ENCODE peak calls at places on chromosomes 13 and 19, in five cellular contexts. Q is suprapubic skin; T is PC-9; W is Caco-2; C is CD8-positive, alpha-beta memory T cell. F is an unnamed sample. For H3K4me1, the result is how much of the 10 kb centered on the place peaks cover.

GRCh38 chr13:60646600-60646999 is 249.6 kb downstream of the TDRD3 start:
- DNase-seq in Q (no peak), T (no peak), W (no peak), C (no peak), F (no peak)

GRCh38 chr13:90565985-90566713 is 781.3 kb upstream of the MIR17HG start:
- DNase-seq in Q (no peak), T (no peak), W (no peak), C (no peak), F (no peak)

GRCh38 chr13:38483623-38484022 is 134.0 kb downstream of the UFM1 start:
- DNase-seq in Q (no peak), T (no peak), W (no peak), C (no peak), F (no peak)

GRCh38 chr13:41813426-41813825 is 147.5 kb downstream of the VWA8 start:
- DNase-seq in Q (no peak), T (peak), W (no peak), C (no peak), F (no peak)

GRCh38 chr19:38557205-38557799 is 60.5 kb downstream of the MAP4K1 start:
- DNase-seq in Q (no peak), T (no peak), W (no peak), C (peak), F (no peak)

GRCh38 chr19:6086081-6086858 is 24.0 kb downstream of the RFX2 start:
- DNase-seq in Q (no peak), T (peak), W (no peak), C (no peak), F (no peak)

GRCh38 chr13:27161980-27162379 is 9.6 kb downstream of the USP12 start:
- DNase-seq in Q (no peak), T (no peak), W (no peak), C (no peak), F (no peak)

GRCh38 chr13:104809483-104809882 is 1726.0 kb downstream of the EFNB2 start:
- DNase-seq in Q (no peak), T (no peak), W (no peak), C (no peak), F (no peak)

GRCh38 chr19:35088514-35088913 is 27.1 kb upstream of the FXYD3 start:
- DNase-seq in Q (no peak), T (peak), W (no peak), C (no peak), F (peak)

GRCh38 chr19:411723-412355 is 2.9 kb upstream of the C2CD4C start:
- DNase-seq in Q (peak), T (no peak), W (no peak), C (no peak), F (no peak)

GRCh38 chr19:2047449-2048103 is 3.5 kb downstream of the MKNK2 start:
- DNase-seq in Q (peak), T (no peak), W (no peak), C (peak), F (peak)

GRCh38 chr13:111275382-111275781 is 45.1 kb upstream of the TEX29 start:
- DNase-seq in Q (no peak), T (no peak), W (no peak), C (no peak), F (no peak)

GRCh38 chr19:38975861-38976271 is 324 bp upstream of the FBXO17 start:
- DNase-seq in Q (no peak), T (no peak), W (peak), C (no peak), F (no peak)

GRCh38 chr19:17281391-17282304 is at the start of gene ANKLE1:
- DNase-seq in Q (no peak), T (no peak), W (peak), C (no peak), F (no peak)

GRCh38 chr13:72693832-72694231 is 33.6 kb downstream of the MZT1 start:
- DNase-seq in Q (no peak), T (no peak), W (no peak), C (no peak), F (no peak)

GRCh38 chr19:55369651-55370304 is 485 bp downstream of the IL11 start:
- DNase-seq in Q (no peak), T (no peak), W (peak), C (peak), F (peak)

GRCh38 chr19:57348136-57348535 is 2.9 kb upstream of the ZNF304 start:
- DNase-seq in Q (no peak), T (no peak), W (no peak), C (no peak), F (no peak)

GRCh38 chr19:5093297-5093858 is 124.5 kb downstream of the KDM4B start:
- DNase-seq in Q (no peak), T (no peak), W (no peak), C (no peak), F (no peak)

GRCh38 chr19:44764975-44765948 is 12.4 kb upstream of the CBLC start:
- DNase-seq in Q (no peak), T (peak), W (no peak), C (no peak), F (no peak)

GRCh38 chr19:30388327-30388726 is 16.1 kb downstream of the ZNF536 start:
- DNase-seq in Q (no peak), T (no peak), W (no peak), C (no peak), F (no peak)

GRCh38 chr13:32894589-32895001 is 121.6 kb upstream of the KL start:
- DNase-seq in Q (no peak), T (peak), W (no peak), C (no peak), F (no peak)

GRCh38 chr13:65553328-65553727 is 1676.8 kb downstream of the PCDH9 start:
- DNase-seq in Q (no peak), T (no peak), W (no peak), C (no peak), F (no peak)

GRCh38 chr13:32955881-32956594 is 60.2 kb upstream of the KL start:
- DNase-seq in Q (no peak), T (no peak), W (no peak), C (no peak), F (no peak)

GRCh38 chr19:5470264-5470671 is 15.1 kb downstream of the ZNRF4 start:
- DNase-seq in Q (no peak), T (peak), W (peak), C (no peak), F (no peak)

GRCh38 chr19:2663920-2664571 is 38.4 kb downstream of the GNG7 start:
- DNase-seq in Q (no peak), T (no peak), W (no peak), C (no peak), F (no peak)

GRCh38 chr13:59666504-59666903 is 497.2 kb downstream of the DIAPH3 start:
- DNase-seq in Q (no peak), T (no peak), W (no peak), C (no peak), F (no peak)

GRCh38 chr19:30696514-30696913 is 324.3 kb downstream of the ZNF536 start:
- DNase-seq in Q (peak), T (no peak), W (no peak), C (no peak), F (peak)

GRCh38 chr13:48761256-48761655 is 107.5 kb downstream of the CYSLTR2 start:
- DNase-seq in Q (no peak), T (no peak), W (no peak), C (no peak), F (no peak)

GRCh38 chr19:800360-801029 is 3.2 kb downstream of the PTBP1 start:
- DNase-seq in Q (no peak), T (peak), W (no peak), C (no peak), F (peak)

GRCh38 chr13:98539655-98540054 is 37.3 kb downstream of the STK24 start:
- DNase-seq in Q (no peak), T (no peak), W (no peak), C (no peak), F (no peak)

GRCh38 chr13:98535501-98536357 is 41.2 kb downstream of the STK24 start:
- DNase-seq in Q (no peak), T (peak), W (no peak), C (no peak), F (no peak)

GRCh38 chr13:98536729-98537128 is 40.2 kb downstream of the STK24 start:
- DNase-seq in Q (no peak), T (no peak), W (no peak), C (no peak), F (no peak)

GRCh38 chr13:98537306-98537705 is 39.6 kb downstream of the STK24 start:
- DNase-seq in Q (no peak), T (no peak), W (no peak), C (no peak), F (no peak)

GRCh38 chr13:98537740-98538139 is 39.2 kb downstream of the STK24 start:
- DNase-seq in Q (no peak), T (no peak), W (no peak), C (no peak), F (no peak)
- H3K4me1 ChIP-seq in Q (half or more), T (under half), W (under half), C (half or more), F (under half)

GRCh38 chr13:40639226-40639681 is 27.2 kb downstream of the FOXO1 start:
- DNase-seq in Q (no peak), T (no peak), W (no peak), C (no peak), F (peak)
- H3K4me1 ChIP-seq in Q (under half), T (under half), W (under half), C (half or more), F (under half)

GRCh38 chr13:79456051-79456450 is 24.9 kb upstream of the NDFIP2 start:
- DNase-seq in Q (no peak), T (no peak), W (no peak), C (no peak), F (no peak)
- H3K4me1 ChIP-seq in Q (under half), T (under half), W (under half), C (under half), F (under half)

GRCh38 chr19:47094557-47095517 is 18.7 kb downstream of the ZC3H4 start:
- DNase-seq in Q (no peak), T (no peak), W (peak), C (no peak), F (no peak)
- H3K4me1 ChIP-seq in Q (half or more), T (under half), W (half or more), C (under half), F (under half)

GRCh38 chr19:47095707-47096704 is 17.6 kb downstream of the ZC3H4 start:
- DNase-seq in Q (peak), T (peak), W (peak), C (no peak), F (no peak)
- H3K4me1 ChIP-seq in Q (half or more), T (under half), W (half or more), C (under half), F (under half)

GRCh38 chr13:44219808-44220544 is 153.6 kb upstream of the SERP2 start:
- DNase-seq in Q (no peak), T (no peak), W (no peak), C (no peak), F (no peak)

GRCh38 chr13:44220948-44221347 is 152.7 kb upstream of the SERP2 start:
- DNase-seq in Q (no peak), T (no peak), W (no peak), C (no peak), F (no peak)

GRCh38 chr13:44224433-44225149 is 149.0 kb upstream of the SERP2 start:
- DNase-seq in Q (no peak), T (no peak), W (no peak), C (no peak), F (no peak)

GRCh38 chr13:44223785-44224432 is 149.7 kb upstream of the SERP2 start:
- DNase-seq in Q (no peak), T (no peak), W (peak), C (no peak), F (no peak)

GRCh38 chr13:44221657-44222056 is 152.0 kb upstream of the SERP2 start:
- DNase-seq in Q (no peak), T (no peak), W (no peak), C (no peak), F (no peak)
- H3K4me1 ChIP-seq in Q (under half), T (under half), W (under half), C (under half), F (under half)

GRCh38 chr19:7679771-7680605 is 645 bp upstream of the TRAPPC5 start:
- DNase-seq in Q (no peak), T (no peak), W (no peak), C (no peak), F (no peak)
- H3K4me1 ChIP-seq in Q (under half), T (under half), W (under half), C (under half), F (under half)

GRCh38 chr19:40249201-40249600 is 22.7 kb upstream of the CCNP start:
- DNase-seq in Q (no peak), T (no peak), W (no peak), C (no peak), F (no peak)

GRCh38 chr19:40251991-40252390 is 25.5 kb upstream of the CCNP start:
- DNase-seq in Q (no peak), T (no peak), W (no peak), C (no peak), F (no peak)

GRCh38 chr19:40249781-40250180 is 23.3 kb upstream of the CCNP start:
- DNase-seq in Q (no peak), T (no peak), W (no peak), C (no peak), F (no peak)

GRCh38 chr19:40252395-40252794 is 25.9 kb upstream of the CCNP start:
- DNase-seq in Q (no peak), T (no peak), W (no peak), C (no peak), F (no peak)

GRCh38 chr19:40251244-40251643 is 24.8 kb upstream of the CCNP start:
- DNase-seq in Q (no peak), T (no peak), W (no peak), C (no peak), F (no peak)
- H3K4me1 ChIP-seq in Q (under half), T (under half), W (under half), C (under half), F (under half)

DNA sequence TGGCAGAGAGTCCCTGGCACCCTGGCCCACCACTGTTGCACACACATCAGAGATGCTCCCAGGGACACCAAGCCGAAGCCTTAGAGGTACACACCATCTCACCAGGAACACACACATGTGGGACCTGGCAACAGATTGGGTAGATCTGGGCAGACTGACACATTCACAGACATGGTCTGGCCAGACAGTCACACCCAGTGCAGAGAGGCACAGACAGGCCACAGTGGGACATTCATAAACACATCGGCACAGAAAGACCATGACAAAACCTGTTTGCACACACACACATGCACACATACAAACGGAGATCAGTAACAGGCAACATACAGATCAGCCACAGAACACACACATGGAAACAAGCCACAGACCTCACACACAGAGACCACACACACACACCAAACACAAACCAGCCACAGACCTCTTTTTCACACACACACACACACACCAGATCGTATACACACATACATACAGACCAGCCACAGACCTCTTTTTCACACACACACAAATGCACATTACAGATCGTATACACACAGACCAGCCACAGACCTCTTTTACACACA is 6.3 kb upstream of the JUNB start:
- DNase-seq in Q (no peak), T (peak), W (no peak), C (peak), F (peak)
- H3K4me1 ChIP-seq in Q (half or more), T (half or more), W (under half), C (half or more), F (half or more)

GRCh38 chr19:41322451-41322850 is 12.5 kb downstream of the CCDC97 start:
- DNase-seq in Q (no peak), T (no peak), W (no peak), C (no peak), F (no peak)

GRCh38 chr19:41324921-41325639 is 15.1 kb downstream of the CCDC97 start:
- DNase-seq in Q (no peak), T (no peak), W (no peak), C (peak), F (peak)

GRCh38 chr19:41323023-41323422 is 13.1 kb downstream of the CCDC97 start:
- DNase-seq in Q (no peak), T (no peak), W (no peak), C (no peak), F (peak)

GRCh38 chr19:41324231-41324702 is 14.3 kb downstream of the CCDC97 start:
- DNase-seq in Q (no peak), T (no peak), W (no peak), C (no peak), F (peak)

DNA sequence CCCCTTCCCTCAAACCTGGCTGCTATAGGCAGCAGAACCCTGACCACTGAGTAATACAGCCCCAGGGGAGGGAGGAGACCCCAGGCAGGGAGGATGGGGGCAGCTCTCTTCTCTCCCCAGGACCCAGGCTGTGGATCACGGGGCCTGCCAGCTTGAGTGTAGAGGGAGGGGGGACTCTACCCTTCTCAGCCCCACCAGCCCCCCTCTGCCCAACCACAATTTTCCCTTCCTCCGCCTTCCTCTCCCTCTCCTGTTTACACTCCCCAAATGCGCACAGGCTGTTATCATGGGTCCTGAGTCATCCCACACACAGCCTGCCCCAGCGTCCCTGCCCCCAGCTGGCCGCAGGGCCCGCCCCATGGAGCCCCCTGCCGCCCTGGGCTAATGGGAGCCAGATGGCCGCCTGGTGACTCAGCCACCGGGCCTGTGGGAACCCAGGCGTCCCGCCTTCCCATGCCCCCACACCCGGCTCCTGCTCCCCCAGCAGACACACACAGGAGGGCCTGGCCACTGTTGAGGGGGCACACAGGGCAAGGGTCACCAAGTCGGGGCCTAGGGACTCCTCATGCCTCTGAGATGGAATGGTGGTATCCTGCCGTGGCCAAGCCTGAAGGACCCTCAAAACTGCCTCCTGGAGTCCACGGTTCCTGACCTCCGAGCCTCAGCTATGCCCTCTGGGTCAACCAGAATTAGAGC is 13.6 kb downstream of the CCDC97 start:
- DNase-seq in Q (no peak), T (no peak), W (no peak), C (no peak), F (peak)
- H3K4me1 ChIP-seq in Q (half or more), T (under half), W (under half), C (under half), F (half or more)